ENCODE peak calls at places on chromosomes 16 and 17, in six cellular contexts. X, E, B, C, W and Z are unnamed samples.
A peak's percentile ranks its signal among the peaks of the same experiment; 100 is the strongest.

GRCh38 chr16:81666102-81666501 is 113.0 kb upstream of the PLCG2 start:
- DNase-seq in W (no peak), C (no peak), X (no peak), B (no peak), E (no peak), Z (no peak)

GRCh38 chr16:66293932-66294331 is 72.6 kb upstream of the CDH5 start:
- DNase-seq in X (no peak), W (no peak), E (no peak), C (no peak), B (no peak), Z (no peak)

GRCh38 chr17:30827082-30827481 is 2.6 kb upstream of the CRLF3 start:
- DNase-seq in B (no peak), E (no peak), C (no peak), W (no peak), X (no peak), Z (no peak)

GRCh38 chr17:67377727-67378443 is 804 bp downstream of the PITPNC1 start:
- DNase-seq in E (peak; percentile 57), X (peak; percentile 74), W (peak; percentile 47), B (peak; percentile 60), C (peak; percentile 53), Z (peak; percentile 72)

GRCh38 chr16:57025941-57026777 is 36.8 kb downstream of the NLRC5 start:
- DNase-seq in E (no peak), C (no peak), B (no peak), X (no peak), W (no peak), Z (no peak)

GRCh38 chr17:31413871-31414589 is 22.6 kb downstream of the RAB11FIP4 start:
- DNase-seq in E (peak; percentile 64), X (peak; percentile 90), W (no peak), B (no peak), C (no peak), Z (peak; percentile 51)

GRCh38 chr17:76107507-76107906 is 3.9 kb upstream of the EXOC7 start:
- DNase-seq in E (peak; percentile 16), C (no peak), X (peak; percentile 19), B (no peak), W (peak; percentile 61), Z (no peak)

GRCh38 chr16:66335704-66336329 is 30.7 kb upstream of the CDH5 start:
- DNase-seq in X (no peak), B (no peak), E (peak; percentile 81), W (no peak), C (peak; percentile 18), Z (no peak)

GRCh38 chr17:40177275-40177874 is at the start of gene RAPGEFL1:
- DNase-seq in W (peak; percentile 88), B (peak; percentile 75), E (peak; percentile 77), X (peak; percentile 91), C (peak; percentile 91), Z (peak; percentile 82)

GRCh38 chr16:4594433-4595410 is 20.0 kb downstream of the UBALD1 start:
- DNase-seq in E (no peak), X (no peak), C (no peak), B (no peak), W (no peak), Z (no peak)

GRCh38 chr17:48993305-48993704 is 3.9 kb upstream of the IGF2BP1 start:
- DNase-seq in B (no peak), W (no peak), C (no peak), E (no peak), X (no peak), Z (no peak)

GRCh38 chr17:48992433-48992832 is 4.8 kb upstream of the IGF2BP1 start:
- DNase-seq in E (no peak), C (no peak), W (no peak), B (no peak), X (no peak), Z (no peak)

GRCh38 chr17:48989100-48989499 is 8.1 kb upstream of the IGF2BP1 start:
- DNase-seq in B (no peak), X (no peak), W (no peak), C (no peak), E (no peak), Z (no peak)

GRCh38 chr17:48994548-48995331 is 2.4 kb upstream of the IGF2BP1 start:
- DNase-seq in X (no peak), W (peak; percentile 60), B (no peak), C (no peak), E (no peak), Z (no peak)

GRCh38 chr17:48990882-48991357 is 6.3 kb upstream of the IGF2BP1 start:
- DNase-seq in C (no peak), X (peak; percentile 36), B (no peak), E (no peak), W (peak; percentile 69), Z (no peak)
- TF ChIP-seq CTCF in C (no peak), X (no peak), B (no peak), E (no peak), W (no peak), Z (no peak)

GRCh38 chr17:5794881-5795486 is 210.7 kb upstream of the NLRP1 start:
- DNase-seq in E (no peak), W (no peak), B (no peak), X (no peak), C (no peak), Z (no peak)

GRCh38 chr17:5797447-5797846 is 213.1 kb upstream of the NLRP1 start:
- DNase-seq in X (peak; percentile 25), E (no peak), W (no peak), C (no peak), B (no peak), Z (no peak)

GRCh38 chr17:5793899-5794298 is 209.6 kb upstream of the NLRP1 start:
- DNase-seq in X (peak; percentile 53), W (no peak), E (no peak), C (no peak), B (peak; percentile 41), Z (no peak)

GRCh38 chr17:5789443-5789842 is 205.1 kb upstream of the NLRP1 start:
- DNase-seq in W (no peak), E (no peak), C (no peak), B (no peak), X (peak; percentile 85), Z (no peak)

GRCh38 chr17:5793157-5793556 is 208.8 kb upstream of the NLRP1 start:
- DNase-seq in X (no peak), E (no peak), C (no peak), B (no peak), W (no peak), Z (no peak)
- TF ChIP-seq CTCF in X (peak; percentile 36), E (peak; percentile 34), C (no peak), B (peak; percentile 63), W (no peak), Z (peak; percentile 66)

DNA sequence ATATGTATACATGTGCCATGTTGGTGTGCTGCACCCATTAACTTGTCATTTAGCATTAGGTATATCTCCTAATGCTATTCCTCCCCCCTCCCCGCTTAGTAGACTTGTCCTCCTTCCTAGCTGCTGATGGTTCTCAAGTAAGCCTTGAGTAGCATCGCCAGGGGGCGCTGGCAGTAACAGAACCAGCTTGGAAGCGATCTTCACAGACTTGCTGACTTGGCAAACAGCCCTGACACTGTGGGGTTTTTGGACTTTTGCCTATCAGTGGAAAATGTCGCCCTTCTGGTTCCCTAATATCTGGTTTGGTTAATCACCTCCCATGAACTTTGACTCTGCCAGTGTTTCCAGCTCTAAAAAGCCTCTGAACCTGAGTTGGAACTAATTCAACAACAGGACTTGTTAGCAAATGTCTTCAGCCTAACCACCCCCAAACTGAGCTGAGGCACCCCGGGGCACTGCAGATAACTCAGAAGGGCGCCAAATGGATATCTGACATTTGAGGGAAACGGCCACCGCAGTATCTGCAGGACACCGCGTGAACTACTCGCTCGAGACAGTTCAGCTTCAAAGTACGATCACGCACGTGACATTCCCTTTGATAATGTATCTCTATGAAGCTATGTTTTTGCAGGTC is 15.4 kb upstream of the SPATA32 start:
- DNase-seq in X (peak; percentile 94), W (peak; percentile 98), C (peak; percentile 94), B (peak; percentile 90), E (peak; percentile 96), Z (peak; percentile 91)
- TF ChIP-seq CTCF in X (peak; percentile 85), W (peak; percentile 89), C (peak; percentile 75), B (peak; percentile 71), E (peak; percentile 78), Z (peak; percentile 79)

DNA sequence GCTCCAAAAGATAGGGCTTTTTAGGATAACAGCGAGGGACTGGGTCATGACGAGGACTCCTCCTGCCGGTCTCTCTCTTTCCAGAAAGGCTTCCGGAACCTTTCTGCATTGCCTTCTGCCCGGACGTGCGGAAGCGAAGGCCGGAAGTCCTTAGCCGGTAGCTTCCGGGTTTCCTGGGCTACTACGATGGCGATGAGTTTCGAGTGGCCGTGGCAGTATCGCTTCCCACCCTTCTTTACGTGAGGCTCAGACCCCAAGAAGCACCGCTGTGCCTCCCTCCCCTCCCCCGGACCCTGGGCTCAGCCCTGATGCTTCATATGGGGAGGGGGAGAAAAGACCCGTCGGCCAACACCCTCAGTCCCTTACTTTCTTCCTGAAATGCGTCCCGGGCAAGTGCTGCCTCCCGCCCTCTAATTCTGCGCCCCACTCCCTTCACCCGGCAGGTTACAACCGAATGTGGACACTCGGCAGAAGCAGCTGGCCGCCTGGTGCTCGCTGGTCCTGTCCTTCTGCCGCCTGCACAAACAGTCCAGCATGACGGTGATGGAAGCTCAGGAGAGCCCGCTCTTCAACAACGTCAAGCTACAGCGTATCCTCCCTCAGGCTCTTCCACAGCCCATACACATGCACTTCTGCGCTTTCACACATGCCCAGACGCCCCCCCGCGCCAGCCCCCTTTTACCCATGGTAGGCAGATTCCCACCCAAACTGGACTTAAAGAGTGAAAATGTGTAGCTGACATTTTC is at the start of gene VPS25:
- DNase-seq in E (peak; percentile 89), W (peak; percentile 92), B (peak; percentile 61), C (peak; percentile 84), X (peak; percentile 88), Z (peak; percentile 79)
- TF ChIP-seq CTCF in E (peak; percentile 25), W (peak; percentile 33), B (no peak), C (peak; percentile 9), X (peak; percentile 28), Z (no peak)

GRCh38 chr17:79400989-79401703 is 209.7 kb downstream of the RBFOX3 start:
- DNase-seq in W (peak; percentile 77), X (peak; percentile 84), B (peak; percentile 82), E (peak; percentile 60), C (peak; percentile 72), Z (peak; percentile 79)
- TF ChIP-seq CTCF in W (peak; percentile 88), X (peak; percentile 83), B (peak; percentile 79), E (peak; percentile 96), C (peak; percentile 95), Z (peak; percentile 89)

GRCh38 chr16:85561248-85562101 is 51.6 kb upstream of the GSE1 start:
- DNase-seq in W (peak; percentile 94), X (no peak), B (no peak), E (no peak), C (no peak), Z (no peak)
- TF ChIP-seq CTCF in W (peak; percentile 3), X (no peak), B (no peak), E (no peak), C (no peak), Z (no peak)

DNA sequence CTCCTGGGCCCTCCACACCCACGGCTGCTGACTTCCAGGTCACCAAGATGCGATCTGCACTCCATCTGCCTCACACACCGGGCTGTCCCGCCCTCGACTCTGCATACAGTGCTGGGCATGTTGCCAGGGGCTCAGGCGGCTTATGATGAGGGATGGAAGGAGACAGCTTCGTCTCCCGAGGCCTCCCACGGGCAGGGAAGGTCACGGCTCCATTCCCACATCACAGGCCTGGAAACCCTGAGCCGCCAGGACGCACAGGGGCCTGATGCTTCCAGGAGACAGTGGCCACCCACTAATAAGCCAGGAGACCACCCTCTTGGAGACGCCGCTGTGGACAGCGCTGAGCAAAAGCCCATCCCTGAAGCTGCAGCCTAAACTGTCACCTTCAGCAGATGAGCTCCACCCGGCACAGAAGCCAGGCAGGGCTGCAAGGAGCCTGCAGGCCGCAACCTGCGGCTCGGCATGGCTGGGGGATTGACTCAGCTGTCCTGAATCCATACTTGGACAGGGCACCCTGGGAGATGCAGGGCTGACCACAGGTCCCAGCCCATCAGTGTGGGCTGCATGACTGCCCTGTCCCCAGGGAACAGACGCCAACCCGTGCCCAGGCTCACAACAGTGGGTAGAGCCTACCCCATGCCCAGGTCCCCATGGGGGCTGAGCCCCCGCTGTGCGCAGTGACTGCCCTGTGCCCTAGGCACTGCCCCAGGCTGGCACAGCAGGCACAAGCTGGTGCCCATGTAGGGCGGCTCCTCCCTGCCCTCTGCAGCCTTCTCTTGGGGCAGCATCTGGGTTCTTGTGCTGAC is 34.4 kb downstream of the SLC7A5 start:
- DNase-seq in W (peak; percentile 39), C (no peak), B (no peak), X (no peak), E (peak; percentile 39), Z (no peak)
- TF ChIP-seq CTCF in W (no peak), C (no peak), B (no peak), X (no peak), E (no peak), Z (no peak)